ENCODE peak calls at places on chromosome 11, in six cellular contexts. U is HFFc6, Y is prostate gland, F is mucosa of descending colon, J is H9, B is GM06990. G is an unnamed sample.

GRCh38 chr11:79173615-79174014 is 267.2 kb downstream of the TENM4 start:
- DNase-seq in U (peak), Y (no peak), F (no peak), J (no peak), B (no peak), G (no peak)

GRCh38 chr11:61996933-61997332 is 29.5 kb upstream of the FTH1 start:
- DNase-seq in U (no peak), Y (no peak), F (peak), J (peak), B (no peak), G (no peak)

GRCh38 chr11:69879734-69880005 is 60.5 kb upstream of the FGF3 start:
- DNase-seq in U (no peak), Y (no peak), F (no peak), J (no peak), B (no peak), G (no peak)

GRCh38 chr11:103807806-103808205 is 228.6 kb upstream of the DDI1 start:
- DNase-seq in U (no peak), Y (no peak), F (no peak), J (no peak), B (no peak), G (no peak)

GRCh38 chr11:9752091-9752490 is 88.2 kb downstream of the SWAP70 start:
- DNase-seq in U (no peak), Y (no peak), F (no peak), J (no peak), B (no peak), G (no peak)

GRCh38 chr11:537622-538430 is 499 bp downstream of the LRRC56 start:
- DNase-seq in U (no peak), Y (no peak), F (peak), J (no peak), B (peak), G (no peak)

GRCh38 chr11:35235944-35236666 is 97.1 kb downstream of the CD44 start:
- DNase-seq in U (peak), Y (no peak), F (peak), J (no peak), B (no peak), G (no peak)

GRCh38 chr11:75524576-75525432 is 937 bp downstream of the GDPD5 start:
- DNase-seq in U (no peak), Y (no peak), F (peak), J (peak), B (no peak), G (no peak)

GRCh38 chr11:46049325-46049860 is 71.9 kb downstream of the PHF21A start:
- DNase-seq in U (no peak), Y (no peak), F (no peak), J (no peak), B (no peak), G (no peak)

GRCh38 chr11:118136826-118137225 is 15.8 kb downstream of the SCN4B start:
- DNase-seq in U (no peak), Y (no peak), F (no peak), J (no peak), B (no peak), G (no peak)

GRCh38 chr11:65559951-65560537 is 1.9 kb upstream of the LTBP3 start:
- DNase-seq in U (peak), Y (no peak), F (no peak), J (peak), B (no peak), G (no peak)

GRCh38 chr11:107743161-107743560 is 31.3 kb upstream of the SLN start:
- DNase-seq in U (no peak), Y (no peak), F (no peak), J (no peak), B (no peak), G (no peak)

GRCh38 chr11:83694191-83694905 is 408.2 kb upstream of the CCDC90B start:
- DNase-seq in U (no peak), Y (no peak), F (no peak), J (no peak), B (no peak), G (no peak)

GRCh38 chr11:104320091-104320490 is 156.1 kb upstream of the PDGFD start:
- DNase-seq in U (no peak), Y (no peak), F (no peak), J (no peak), B (no peak), G (no peak)

GRCh38 chr11:122365545-122366380 is 249.7 kb upstream of the BLID start:
- DNase-seq in U (no peak), Y (no peak), F (no peak), J (no peak), B (no peak), G (no peak)

GRCh38 chr11:122363306-122363705 is 247.3 kb upstream of the BLID start:
- DNase-seq in U (no peak), Y (no peak), F (no peak), J (no peak), B (no peak), G (no peak)

GRCh38 chr11:122367809-122368231 is 251.8 kb upstream of the BLID start:
- DNase-seq in U (peak), Y (no peak), F (no peak), J (no peak), B (no peak), G (no peak)

GRCh38 chr11:122360875-122361274 is 244.9 kb upstream of the BLID start:
- DNase-seq in U (no peak), Y (no peak), F (no peak), J (no peak), B (no peak), G (no peak)

DNA sequence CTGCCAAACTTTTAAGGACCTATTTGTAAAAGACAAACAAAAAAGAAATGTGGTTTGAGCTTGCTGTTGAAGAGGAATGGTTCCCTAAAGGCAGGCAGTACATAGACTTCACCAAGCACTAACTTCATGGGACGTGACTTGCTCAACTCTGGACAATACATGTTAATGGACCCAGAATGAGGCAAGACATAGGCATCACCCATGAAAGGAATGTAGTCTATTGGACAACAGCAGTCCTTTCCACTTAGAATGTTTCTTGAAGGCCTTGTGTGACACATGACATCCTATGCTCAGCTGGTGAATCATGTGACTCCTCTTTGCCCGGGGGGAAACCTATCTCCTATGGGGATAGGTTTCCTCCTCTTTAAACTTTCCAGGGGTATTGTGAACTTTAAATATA is 246.4 kb upstream of the BLID start:
- DNase-seq in U (no peak), Y (no peak), F (no peak), J (no peak), B (no peak), G (no peak)
- TF ChIP-seq CTCF in U (no peak), Y (no peak), F (no peak), J (no peak), B (no peak), G (no peak)

GRCh38 chr11:86360775-86361395 is 13.8 kb upstream of the CCDC81 start:
- DNase-seq in U (peak), Y (no peak), F (no peak), J (no peak), B (no peak), G (no peak)
- TF ChIP-seq CTCF in U (peak), Y (no peak), F (no peak), J (peak), B (no peak), G (peak)

GRCh38 chr11:72764503-72764902 is 12.3 kb upstream of the ARAP1 start:
- DNase-seq in U (no peak), Y (no peak), F (peak), J (peak), B (no peak), G (no peak)
- TF ChIP-seq CTCF in U (no peak), Y (no peak), F (peak), J (peak), B (no peak), G (no peak)

DNA sequence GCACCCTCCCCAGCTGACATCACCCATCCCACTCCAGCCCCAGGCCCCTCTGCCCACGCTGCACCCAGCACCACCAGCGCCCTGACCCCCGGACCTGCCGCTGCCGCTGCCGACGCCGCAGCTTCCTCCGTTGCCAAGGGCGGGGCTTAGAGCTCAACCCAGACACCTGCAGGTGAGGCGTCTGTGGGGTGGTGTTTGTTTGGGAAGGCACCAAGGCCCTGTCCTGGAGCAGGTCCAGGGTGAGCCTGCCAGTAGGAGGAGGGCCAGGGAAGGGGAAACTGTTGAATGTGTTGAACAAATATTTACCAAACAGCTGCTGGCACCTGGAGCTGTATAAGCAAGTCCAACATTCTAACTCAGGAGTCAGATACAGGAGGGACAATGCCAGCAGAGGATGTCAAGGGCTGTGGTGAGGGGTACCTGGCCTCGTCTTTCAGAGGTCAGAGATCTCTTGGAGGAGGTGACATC is 3.1 kb downstream of the VEGFB start:
- DNase-seq in U (no peak), Y (peak), F (peak), J (no peak), B (peak), G (no peak)
- TF ChIP-seq CTCF in U (no peak), Y (peak), F (no peak), J (no peak), B (no peak), G (no peak)

DNA sequence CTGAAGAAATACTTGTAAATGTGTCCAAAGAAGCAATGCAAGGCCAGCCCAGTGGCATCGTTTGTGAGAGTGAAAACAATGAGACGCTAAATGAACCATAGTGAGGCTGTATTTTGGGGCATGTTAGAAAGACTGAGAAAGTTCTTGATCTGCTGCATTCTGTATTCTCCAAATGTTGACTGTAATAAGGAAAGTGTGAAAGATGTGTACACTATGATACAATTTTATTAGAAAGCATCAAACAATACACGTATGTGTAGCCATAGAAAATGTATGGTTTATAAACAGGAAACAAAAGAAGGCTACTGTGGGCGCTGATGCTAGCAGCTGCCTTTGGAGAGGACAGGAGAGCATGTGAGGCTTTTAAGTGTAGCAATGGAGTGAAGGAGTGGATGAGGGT is 233.5 kb upstream of the E2F8 start:
- DNase-seq in U (no peak), Y (no peak), F (no peak), J (no peak), B (no peak), G (no peak)
- TF ChIP-seq CTCF in U (no peak), Y (no peak), F (no peak), J (no peak), B (no peak), G (no peak)

GRCh38 chr11:33942954-33943353 is 51.1 kb upstream of the LMO2 start:
- DNase-seq in U (peak), Y (no peak), F (no peak), J (no peak), B (peak), G (no peak)
- TF ChIP-seq CTCF in U (no peak), Y (no peak), F (no peak), J (no peak), B (no peak), G (no peak)

DNA sequence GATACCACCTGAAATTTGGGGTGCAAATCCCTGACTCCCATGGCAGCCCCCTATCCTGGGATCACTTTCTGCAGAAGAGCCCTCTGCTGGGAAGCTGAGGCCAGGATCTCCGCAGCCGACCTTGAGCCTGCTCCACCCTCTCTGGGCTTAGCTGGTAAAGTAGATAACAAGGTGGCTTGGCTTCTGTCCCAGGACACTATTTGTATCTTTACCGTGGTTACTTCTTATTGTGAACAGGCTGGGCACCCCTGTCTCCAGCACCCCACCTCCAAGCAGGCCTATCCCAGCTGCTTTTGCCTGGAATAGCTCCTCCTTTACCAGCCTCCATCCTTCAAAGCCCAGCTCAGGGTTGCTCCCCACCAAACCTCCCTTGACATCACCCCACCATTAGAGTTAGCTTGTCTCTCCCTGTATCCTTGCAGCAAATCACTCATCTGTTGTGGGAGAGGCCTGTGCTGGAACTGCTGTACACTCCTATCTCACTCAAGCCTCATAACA is 35.2 kb upstream of the P2RY2 start:
- DNase-seq in U (no peak), Y (no peak), F (no peak), J (no peak), B (no peak), G (no peak)
- TF ChIP-seq CTCF in U (no peak), Y (no peak), F (no peak), J (no peak), B (no peak), G (no peak)

DNA sequence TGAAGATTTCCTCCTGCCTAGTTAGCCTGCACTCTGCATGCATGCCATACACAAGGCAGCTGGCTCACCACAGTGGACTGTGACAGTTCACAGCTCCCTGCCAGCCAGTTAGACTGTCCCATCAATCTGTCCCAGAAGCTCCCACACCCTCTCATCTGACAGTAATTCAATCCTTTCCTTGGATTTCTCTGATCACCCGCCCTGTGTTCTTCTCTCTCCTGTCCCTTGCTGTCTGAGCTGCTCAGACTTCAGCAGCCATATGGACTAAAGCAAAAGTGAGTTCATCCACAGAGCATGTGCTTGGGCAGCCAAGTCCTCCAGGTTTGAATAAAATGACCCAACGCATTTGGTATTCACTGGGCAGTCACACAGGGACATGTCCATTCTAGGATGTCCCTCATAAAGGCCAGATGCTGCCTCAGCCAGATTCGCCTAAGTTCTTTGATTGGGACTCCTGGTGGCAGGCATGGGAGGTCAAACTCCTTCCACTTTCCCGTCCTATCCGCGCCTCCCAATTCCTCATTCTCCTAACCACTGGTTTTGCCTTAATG is 54.5 kb upstream of the ZBTB44 start:
- DNase-seq in U (no peak), Y (no peak), F (no peak), J (no peak), B (no peak), G (no peak)
- TF ChIP-seq CTCF in U (no peak), Y (no peak), F (no peak), J (peak), B (no peak), G (no peak)

GRCh38 chr11:68460741-68461283 is at the start of gene PPP6R3:
- DNase-seq in U (no peak), Y (no peak), F (peak), J (no peak), B (no peak), G (no peak)
- TF ChIP-seq CTCF in U (no peak), Y (no peak), F (no peak), J (no peak), B (no peak), G (no peak)

GRCh38 chr11:109851780-109852390 is 241.3 kb upstream of the ZC3H12C start:
- DNase-seq in U (no peak), Y (no peak), F (no peak), J (no peak), B (no peak), G (no peak)

GRCh38 chr11:109849946-109850345 is 243.2 kb upstream of the ZC3H12C start:
- DNase-seq in U (no peak), Y (no peak), F (no peak), J (no peak), B (no peak), G (no peak)

GRCh38 chr11:109856958-109857357 is 236.2 kb upstream of the ZC3H12C start:
- DNase-seq in U (no peak), Y (no peak), F (no peak), J (no peak), B (no peak), G (no peak)

GRCh38 chr11:109854696-109855095 is 238.5 kb upstream of the ZC3H12C start:
- DNase-seq in U (no peak), Y (no peak), F (no peak), J (no peak), B (no peak), G (no peak)

DNA sequence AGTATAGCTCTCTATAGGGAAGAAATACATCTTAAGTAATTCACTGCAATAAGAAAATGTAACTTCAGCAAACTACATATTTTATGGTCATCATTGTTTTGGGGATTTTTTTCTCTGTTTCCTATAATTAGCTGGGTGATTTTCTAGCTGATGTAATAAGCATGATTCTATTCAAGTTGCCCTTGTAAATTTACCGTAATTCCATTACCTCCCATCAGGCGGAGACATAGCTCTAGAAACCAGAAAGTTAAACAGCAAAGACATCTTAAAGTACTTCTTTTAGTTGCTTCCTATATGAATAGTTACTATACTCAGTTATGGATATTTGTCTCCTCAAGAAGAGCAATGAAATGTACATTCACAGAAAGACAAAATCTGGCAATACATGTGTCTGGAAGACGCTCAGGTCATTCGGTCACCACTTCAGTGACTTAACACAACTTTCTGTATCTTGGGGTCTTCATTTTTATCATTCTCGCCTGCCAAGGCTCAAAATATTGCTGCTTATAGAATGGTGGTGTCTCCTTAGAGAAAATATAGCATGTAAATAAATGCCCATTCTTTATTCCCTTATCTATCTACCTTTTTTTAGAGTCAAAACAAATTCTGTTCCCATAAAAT is 239.9 kb upstream of the ZC3H12C start:
- DNase-seq in U (peak), Y (no peak), F (no peak), J (no peak), B (peak), G (no peak)
- TF ChIP-seq CTCF in U (peak), Y (no peak), F (no peak), J (peak), B (peak), G (peak)

G was measured in osteocyte.